ENCODE peak calls at places on chromosomes 13 and 19, in eight cellular contexts. S is CD8-positive, alpha-beta T cell; O is fibroblast of mammary gland; H is progenitor cell of endocrine pancreas; X is stomach; W is endothelial cell; N is ovary; R is lower leg skin. I is an unnamed sample.

GRCh38 chr13:46687810-46688209 is 109.2 kb downstream of the ESD start:
- DNase-seq in S (peak; percentile 30), O (peak; percentile 46), H (no peak), X (no peak), W (no peak), N (no peak), R (no peak), I (no peak)

GRCh38 chr19:34534206-34534605 is 52.6 kb downstream of the WTIP start:
- DNase-seq in S (no peak), O (no peak), H (no peak), X (no peak), W (no peak), N (no peak), R (no peak), I (no peak)

GRCh38 chr13:20667857-20668256 is 35.6 kb upstream of the IL17D start:
- DNase-seq in S (no peak), O (no peak), H (no peak), X (no peak), W (no peak), N (no peak), R (no peak), I (no peak)

GRCh38 chr13:109586509-109587346 is 199.7 kb downstream of the IRS2 start:
- DNase-seq in S (no peak), O (no peak), H (no peak), X (peak; percentile 57), W (no peak), N (no peak), R (no peak), I (no peak)

GRCh38 chr19:3270908-3271307 is 46.4 kb downstream of the CELF5 start:
- DNase-seq in S (peak; percentile 46), O (peak; percentile 61), H (no peak), X (no peak), W (peak; percentile 23), N (no peak), R (no peak), I (peak; percentile 90)

GRCh38 chr13:112641456-112641855 is 48.4 kb upstream of the ATP11A start:
- DNase-seq in S (no peak), O (no peak), H (no peak), X (no peak), W (no peak), N (no peak), R (peak; percentile 50), I (no peak)

GRCh38 chr13:37068962-37069361 is 9.5 kb upstream of the SUPT20H start:
- DNase-seq in S (no peak), O (peak; percentile 43), H (no peak), X (no peak), W (no peak), N (no peak), R (no peak), I (no peak)

GRCh38 chr13:39768962-39769361 is 113.5 kb downstream of the COG6 start:
- DNase-seq in S (no peak), O (no peak), H (no peak), X (no peak), W (no peak), N (no peak), R (no peak), I (no peak)

GRCh38 chr13:20431080-20431479 is 94.6 kb downstream of the CRYL1 start:
- DNase-seq in S (no peak), O (no peak), H (no peak), X (no peak), W (no peak), N (no peak), R (no peak), I (no peak)

GRCh38 chr13:109422163-109422562 is 364.2 kb downstream of the IRS2 start:
- DNase-seq in S (no peak), O (no peak), H (no peak), X (no peak), W (no peak), N (no peak), R (no peak), I (no peak)

GRCh38 chr19:47107953-47108746 is 5.4 kb downstream of the ZC3H4 start:
- DNase-seq in S (no peak), O (peak; percentile 49), H (no peak), X (no peak), W (no peak), N (no peak), R (no peak), I (no peak)

GRCh38 chr19:44748426-44749254 is at the start of gene BCL3:
- DNase-seq in S (peak; percentile 67), O (peak; percentile 64), H (no peak), X (peak; percentile 80), W (no peak), N (peak; percentile 57), R (peak; percentile 93), I (peak; percentile 53)

GRCh38 chr13:44439615-44440014 is 66.0 kb downstream of the SERP2 start:
- DNase-seq in S (no peak), O (no peak), H (no peak), X (no peak), W (no peak), N (no peak), R (no peak), I (no peak)

GRCh38 chr19:47203254-47203653 is 27.7 kb downstream of the BBC3 start:
- DNase-seq in S (no peak), O (no peak), H (no peak), X (no peak), W (no peak), N (no peak), R (no peak), I (no peak)

GRCh38 chr13:26707122-26708006 is 53.2 kb downstream of the GPR12 start:
- DNase-seq in S (peak; percentile 19), O (peak; percentile 57), H (no peak), X (no peak), W (peak; percentile 69), N (no peak), R (no peak), I (peak; percentile 76)

GRCh38 chr19:30665449-30665848 is 293.3 kb downstream of the ZNF536 start:
- DNase-seq in S (no peak), O (no peak), H (no peak), X (no peak), W (no peak), N (no peak), R (no peak), I (no peak)

GRCh38 chr13:32894589-32895001 is 121.6 kb upstream of the KL start:
- DNase-seq in S (no peak), O (peak; percentile 85), H (no peak), X (no peak), W (no peak), N (no peak), R (no peak), I (no peak)

GRCh38 chr19:10565028-10565566 is 713 bp downstream of the KRI1 start:
- DNase-seq in S (peak; percentile 56), O (peak; percentile 40), H (peak; percentile 34), X (peak; percentile 35), W (peak; percentile 34), N (peak; percentile 42), R (no peak), I (peak; percentile 81)

GRCh38 chr19:58346961-58347929 is 6.0 kb downstream of the A1BG start:
- DNase-seq in S (peak; percentile 70), O (peak; percentile 69), H (peak; percentile 30), X (peak; percentile 54), W (peak; percentile 64), N (no peak), R (no peak), I (peak; percentile 89)

GRCh38 chr19:11247391-11247790 is 8.0 kb downstream of the ANGPTL8 start:
- DNase-seq in S (no peak), O (peak; percentile 40), H (no peak), X (no peak), W (no peak), N (peak; percentile 45), R (no peak), I (no peak)

GRCh38 chr13:103883152-103883551 is 816.9 kb upstream of the SLC10A2 start:
- DNase-seq in S (no peak), O (peak; percentile 87), H (peak; percentile 36), X (peak; percentile 68), W (peak; percentile 60), N (no peak), R (peak; percentile 97), I (peak; percentile 83)
- TF ChIP-seq CTCF in S (no peak), O (peak; percentile 53), H (peak; percentile 72), X (peak; percentile 19), W (no peak), N (no peak), R (no peak), I (peak; percentile 70)

GRCh38 chr19:4376245-4376990 is 23.9 kb downstream of the SH3GL1 start:
- DNase-seq in S (no peak), O (no peak), H (no peak), X (no peak), W (no peak), N (no peak), R (peak; percentile 86), I (no peak)

GRCh38 chr19:4375164-4375619 is 25.2 kb downstream of the SH3GL1 start:
- DNase-seq in S (no peak), O (no peak), H (peak; percentile 61), X (peak; percentile 71), W (no peak), N (peak; percentile 29), R (peak; percentile 90), I (no peak)

GRCh38 chr19:4374451-4375163 is 25.7 kb downstream of the SH3GL1 start:
- DNase-seq in S (no peak), O (peak; percentile 96), H (no peak), X (peak; percentile 73), W (no peak), N (peak; percentile 80), R (peak; percentile 96), I (no peak)

GRCh38 chr19:4376991-4377781 is 23.2 kb downstream of the SH3GL1 start:
- DNase-seq in S (no peak), O (peak; percentile 57), H (no peak), X (peak; percentile 72), W (no peak), N (peak; percentile 15), R (peak; percentile 85), I (no peak)

GRCh38 chr19:4375620-4376228 is 24.6 kb downstream of the SH3GL1 start:
- DNase-seq in S (no peak), O (peak; percentile 84), H (no peak), X (no peak), W (no peak), N (peak; percentile 32), R (peak; percentile 89), I (peak; percentile 74)
- TF ChIP-seq CTCF in S (no peak), O (peak; percentile 55), H (peak; percentile 59), X (peak; percentile 10), W (no peak), N (no peak), R (no peak), I (peak; percentile 57)

DNA sequence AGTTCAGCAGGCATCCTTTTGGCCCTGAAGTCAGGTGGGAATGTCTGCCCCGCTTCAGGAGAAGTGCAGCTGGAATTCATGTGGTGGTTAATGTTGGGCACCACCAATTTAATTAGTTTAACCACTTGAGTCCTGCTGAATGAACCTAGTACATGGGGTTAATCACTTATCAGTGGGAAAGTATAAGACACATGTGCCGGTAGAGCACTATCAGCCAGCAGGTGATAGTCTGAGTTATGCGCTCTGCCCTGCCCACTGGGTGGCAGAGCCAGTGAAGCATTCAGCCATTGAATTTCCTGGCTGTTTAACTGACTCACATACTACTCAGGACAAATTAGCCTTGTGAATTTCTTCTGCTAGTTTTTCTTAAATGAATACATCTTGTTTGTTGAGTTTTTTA is 789.7 kb upstream of the PRR20A start:
- DNase-seq in S (no peak), O (no peak), H (no peak), X (no peak), W (no peak), N (no peak), R (no peak), I (peak; percentile 23)
- TF ChIP-seq CTCF in S (no peak), O (no peak), H (no peak), X (no peak), W (no peak), N (no peak), R (no peak), I (peak; percentile 6)

GRCh38 chr19:12801466-12802266 is at the start of the genes PRDX2 and THSD8:
- DNase-seq in S (peak; percentile 75), O (peak; percentile 56), H (peak; percentile 84), X (peak; percentile 87), W (peak; percentile 69), N (peak; percentile 83), R (peak; percentile 95), I (peak; percentile 93)
- TF ChIP-seq CTCF in S (no peak), O (no peak), H (no peak), X (no peak), W (no peak), N (no peak), R (no peak), I (no peak)

I was measured in neural progenitor cell.